ENCODE peak calls at places on chromosomes 16 and 17, in four cellular contexts. W, T, K and Z are unnamed samples.

GRCh38 chr16:63804126-63804525 is 1317.7 kb downstream of the CDH11 start:
- DNase-seq in W (no peak), T (no peak), K (no peak), Z (no peak)

GRCh38 chr17:31314788-31315105 is 893 bp upstream of the EVI2B start:
- DNase-seq in W (no peak), K (no peak), T (no peak), Z (no peak)

GRCh38 chr17:55157165-55157564 is 107.6 kb upstream of the HLF start:
- DNase-seq in K (no peak), T (no peak), W (peak; percentile 84), Z (peak; percentile 61)

GRCh38 chr16:56477096-56477878 is 25.9 kb downstream of the OGFOD1 start:
- DNase-seq in K (no peak), W (peak; percentile 94), T (peak; percentile 58), Z (peak; percentile 21)

GRCh38 chr16:11560701-11561439 is 25.8 kb downstream of the LITAF start:
- DNase-seq in T (no peak), W (no peak), K (peak; percentile 31), Z (no peak)

GRCh38 chr16:79677799-79678525 is 77.4 kb upstream of the MAF start:
- DNase-seq in T (no peak), W (peak; percentile 55), K (no peak), Z (peak; percentile 84)

GRCh38 chr17:18158022-18158600 is 25.5 kb upstream of the ALKBH5 start:
- DNase-seq in K (peak; percentile 94), W (peak; percentile 87), T (peak; percentile 45), Z (peak; percentile 91)

GRCh38 chr17:11705111-11705510 is 106.8 kb downstream of the DNAH9 start:
- DNase-seq in T (no peak), W (no peak), K (no peak), Z (no peak)

GRCh38 chr17:51251010-51251409 is 8.8 kb downstream of the MBTD1 start:
- DNase-seq in T (no peak), K (no peak), W (no peak), Z (no peak)

GRCh38 chr16:2163211-2163881 is 7.8 kb downstream of the TRAF7 start:
- DNase-seq in K (no peak), T (no peak), W (peak; percentile 24), Z (no peak)

GRCh38 chr17:35011671-35012216 is 31.4 kb downstream of the LIG3 start:
- DNase-seq in T (no peak), W (no peak), K (no peak), Z (peak; percentile 62)

GRCh38 chr16:85480727-85481101 is 132.4 kb upstream of the GSE1 start:
- DNase-seq in K (no peak), T (no peak), W (no peak), Z (peak; percentile 84)

GRCh38 chr17:38451840-38452529 is 23.7 kb downstream of the ARHGAP23 start:
- DNase-seq in K (peak; percentile 65), W (peak; percentile 95), T (peak; percentile 79), Z (peak; percentile 72)

GRCh38 chr17:8732406-8733065 is 12.1 kb downstream of the CCDC42 start:
- DNase-seq in K (no peak), W (peak; percentile 43), T (no peak), Z (no peak)

GRCh38 chr17:79981661-79982101 is 54.0 kb downstream of the TBC1D16 start:
- DNase-seq in K (peak; percentile 72), W (no peak), T (no peak), Z (no peak)

GRCh38 chr17:63519972-63520882 is 2.9 kb upstream of the KCNH6 start:
- DNase-seq in K (no peak), W (no peak), T (no peak), Z (no peak)

GRCh38 chr17:16354585-16354984 is 1.3 kb upstream of the CENPV start:
- DNase-seq in T (no peak), K (no peak), W (no peak), Z (no peak)

GRCh38 chr16:17607624-17608023 is 136.9 kb upstream of the XYLT1 start:
- DNase-seq in K (no peak), W (no peak), T (no peak), Z (no peak)

GRCh38 chr16:79809376-79809775 is 208.8 kb upstream of the MAF start:
- DNase-seq in T (no peak), K (no peak), W (no peak), Z (no peak)

GRCh38 chr16:88993006-88993787 is 16.2 kb upstream of the CBFA2T3 start:
- DNase-seq in T (no peak), K (peak; percentile 55), W (no peak), Z (peak; percentile 95)

GRCh38 chr17:21239680-21240374 is 13.4 kb downstream of the NATD1 start:
- DNase-seq in T (no peak), K (peak; percentile 58), W (peak; percentile 20), Z (no peak)

GRCh38 chr16:87952751-87953150 is 1.5 kb downstream of the BANP start:
- DNase-seq in K (no peak), W (no peak), T (no peak), Z (no peak)

GRCh38 chr16:21162661-21163151 is 4.2 kb downstream of the LDAF1 start:
- DNase-seq in W (no peak), K (no peak), T (no peak), Z (no peak)

GRCh38 chr17:29977836-29978235 is 36.4 kb downstream of the EFCAB5 start:
- DNase-seq in T (no peak), W (peak; percentile 74), K (no peak), Z (peak; percentile 19)

GRCh38 chr17:41404024-41404651 is 6.7 kb upstream of the KRT31 start:
- DNase-seq in T (peak; percentile 69), K (no peak), W (peak; percentile 99), Z (peak; percentile 37)

GRCh38 chr17:79811036-79811887 is 14.4 kb upstream of the CBX8 start:
- DNase-seq in W (no peak), T (no peak), K (peak; percentile 57), Z (no peak)

GRCh38 chr17:3295632-3296031 is 2.5 kb downstream of the OR3A1 start:
- DNase-seq in W (no peak), K (no peak), T (no peak), Z (no peak)

GRCh38 chr17:78306913-78307312 is 53.0 kb downstream of the SOCS3 start:
- DNase-seq in W (no peak), K (no peak), T (no peak), Z (no peak)

GRCh38 chr16:66509576-66509975 is 40.3 kb downstream of the TK2 start:
- DNase-seq in W (no peak), K (no peak), T (no peak), Z (no peak)

GRCh38 chr17:61235821-61236197 is 163.8 kb upstream of the TBX2 start:
- DNase-seq in K (peak; percentile 10), T (no peak), W (peak; percentile 73), Z (peak; percentile 86)

GRCh38 chr17:4551141-4551540 is 4.0 kb downstream of the MYBBP1A start:
- DNase-seq in T (no peak), K (no peak), W (no peak), Z (no peak)

GRCh38 chr17:41918392-41919164 is at the start of gene ACLY:
- DNase-seq in K (peak; percentile 100), W (peak; percentile 94), T (peak; percentile 90), Z (peak; percentile 98)

GRCh38 chr16:77788196-77789084 is at the start of gene VAT1L:
- DNase-seq in K (peak; percentile 78), T (no peak), W (peak; percentile 75), Z (no peak)

GRCh38 chr16:4801051-4801961 is 1.1 kb downstream of the ROGDI start:
- DNase-seq in W (no peak), K (peak; percentile 31), T (no peak), Z (no peak)

GRCh38 chr17:41178843-41179616 is 1.0 kb upstream of the KRTAP4-2 start:
- DNase-seq in T (no peak), W (peak; percentile 3), K (no peak), Z (no peak)

GRCh38 chr16:47129755-47130435 is 13.8 kb downstream of the NETO2 start:
- DNase-seq in W (no peak), T (no peak), K (peak; percentile 47), Z (no peak)

DNA sequence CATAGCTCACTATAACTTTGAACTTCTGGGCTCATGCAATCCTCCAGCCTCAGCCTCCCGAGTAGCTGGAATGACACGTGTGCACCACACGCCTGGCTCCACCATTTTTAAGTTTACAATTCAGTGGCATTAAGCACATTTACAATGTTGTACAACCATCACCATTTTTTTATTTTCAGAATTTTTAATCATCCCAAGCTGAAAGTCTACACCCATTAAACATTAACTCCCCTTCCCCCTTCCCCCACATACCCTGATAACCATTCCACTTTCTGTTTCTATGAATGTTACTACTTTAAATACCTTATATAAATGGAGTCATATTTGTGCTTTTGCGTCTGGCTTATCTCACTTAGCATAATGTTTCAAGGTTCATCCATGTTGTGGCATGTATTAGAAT is 18.0 kb downstream of the NETO2 start:
- DNase-seq in K (no peak), W (no peak), T (no peak), Z (no peak)
- H3K27ac ChIP-seq in K (no peak overlapping the region), W (no peak overlapping the region), T (no peak overlapping the region), Z (no peak overlapping the region)

GRCh38 chr17:82642022-82642421 is 6.2 kb downstream of the WDR45B start:
- DNase-seq in W (no peak), T (no peak), K (no peak), Z (no peak)

GRCh38 chr17:82640046-82640445 is 8.2 kb downstream of the WDR45B start:
- DNase-seq in W (no peak), T (no peak), K (no peak), Z (no peak)

GRCh38 chr17:82636626-82637598 is 11.3 kb downstream of the WDR45B start:
- DNase-seq in W (no peak), T (no peak), K (no peak), Z (no peak)

GRCh38 chr17:82638183-82638773 is 10.0 kb downstream of the WDR45B start:
- DNase-seq in K (no peak), W (no peak), T (no peak), Z (no peak)

DNA sequence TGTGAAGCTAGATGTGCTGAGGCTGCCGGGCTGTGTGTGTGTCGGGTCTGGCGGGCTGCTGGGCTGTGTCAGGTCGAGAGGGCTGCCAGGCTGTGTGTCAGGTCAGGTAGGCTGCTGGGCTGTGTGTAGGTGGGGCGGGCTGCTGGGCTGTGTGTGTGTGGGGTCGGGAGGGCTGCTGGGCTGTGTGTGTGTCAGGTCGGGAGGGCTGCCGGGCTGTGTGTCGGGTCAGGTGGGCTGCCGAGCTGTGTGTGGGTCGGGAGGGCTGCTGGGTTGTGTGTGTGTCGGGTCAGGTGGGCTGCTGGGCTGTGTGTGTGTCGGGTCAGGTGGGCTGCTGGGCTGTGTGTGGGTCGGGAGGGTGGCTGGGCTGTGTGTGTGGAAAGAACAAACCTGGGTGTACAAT is 8.6 kb downstream of the WDR45B start:
- DNase-seq in T (no peak), K (no peak), W (no peak), Z (no peak)
- H3K9me3 ChIP-seq in T (no peaks in the 10 kb centered on the region), K (no peaks in the 10 kb centered on the region), W (no peaks in the 10 kb centered on the region), Z (no peaks in the 10 kb centered on the region)

GRCh38 chr17:81423698-81424071 is 28.4 kb downstream of the BAHCC1 start:
- DNase-seq in W (no peak), T (no peak), K (no peak), Z (no peak)
- H3K27ac ChIP-seq in W (peak overlapping the region; percentile 94), T (peak overlapping the region; percentile 97), K (no peak overlapping the region), Z (peak overlapping the region; percentile 88)

DNA sequence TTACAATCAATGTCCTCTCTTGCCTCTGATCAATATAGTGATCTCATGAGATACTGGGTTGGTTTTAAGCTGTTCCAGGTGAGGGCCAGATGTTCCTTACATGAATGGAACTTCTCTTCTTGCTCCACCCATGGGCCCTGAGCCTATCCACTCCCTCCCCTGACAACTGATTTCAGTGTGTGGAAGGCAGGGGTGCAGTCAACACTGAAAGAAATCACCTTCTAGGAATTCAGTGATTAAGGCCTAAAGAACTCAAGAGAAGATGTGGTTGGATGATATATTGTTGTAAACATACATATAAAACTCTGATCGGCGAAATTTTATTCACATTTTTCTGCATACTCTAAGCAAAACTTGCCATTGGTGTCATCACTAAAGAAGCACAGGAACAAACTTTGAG is 6.7 kb upstream of the GOSR2 start:
- DNase-seq in W (peak; percentile 36), T (no peak), K (no peak), Z (no peak)
- H3K9me3 ChIP-seq in W (no peaks in the 10 kb centered on the region), T (no peaks in the 10 kb centered on the region), K (no peaks in the 10 kb centered on the region), Z (no peaks in the 10 kb centered on the region)